ENCODE peak calls at places on chromosome 4, in six cellular contexts. Z is GM12878, F is HepG2, Q is GM12891, T is K562, C is H1. M is an unnamed sample.

GRCh38 chr4:80532674-80533333 is 197.3 kb downstream of the CFAP299 start:
- DNase-seq in Z (no peak), T (no peak), C (no peak), F (no peak), Q (no peak), M (no peak)

GRCh38 chr4:169922632-169923276 is 103.4 kb downstream of the MFAP3L start:
- DNase-seq in Z (no peak), T (no peak), Q (no peak), C (no peak), F (no peak), M (no peak)

GRCh38 chr4:176833416-176833815 is 40.7 kb upstream of the VEGFC start:
- DNase-seq in Z (no peak), Q (no peak), F (no peak), C (no peak), T (no peak), M (no peak)

GRCh38 chr4:114217150-114217817 is 237.8 kb upstream of the ARSJ start:
- DNase-seq in F (no peak), C (no peak), T (no peak), Z (no peak), Q (no peak), M (no peak)

GRCh38 chr4:35559559-35560365 is 684.6 kb downstream of the ARAP2 start:
- DNase-seq in C (no peak), Z (no peak), Q (no peak), T (no peak), F (no peak), M (no peak)

GRCh38 chr4:180827193-180827592 is 1416.0 kb upstream of the TENM3 start:
- DNase-seq in C (no peak), T (no peak), Q (no peak), Z (no peak), F (peak), M (no peak)

GRCh38 chr4:12791536-12791935 is 692.6 kb downstream of the RAB28 start:
- DNase-seq in C (no peak), T (no peak), Z (no peak), F (no peak), Q (no peak), M (no peak)

GRCh38 chr4:124953059-124953850 is 240.7 kb upstream of the ANKRD50 start:
- DNase-seq in F (no peak), Z (no peak), T (no peak), C (no peak), Q (no peak), M (no peak)

GRCh38 chr4:74632634-74633033 is 161.7 kb downstream of the BTC start:
- DNase-seq in Z (no peak), C (no peak), T (peak), F (no peak), Q (no peak), M (no peak)

DNA sequence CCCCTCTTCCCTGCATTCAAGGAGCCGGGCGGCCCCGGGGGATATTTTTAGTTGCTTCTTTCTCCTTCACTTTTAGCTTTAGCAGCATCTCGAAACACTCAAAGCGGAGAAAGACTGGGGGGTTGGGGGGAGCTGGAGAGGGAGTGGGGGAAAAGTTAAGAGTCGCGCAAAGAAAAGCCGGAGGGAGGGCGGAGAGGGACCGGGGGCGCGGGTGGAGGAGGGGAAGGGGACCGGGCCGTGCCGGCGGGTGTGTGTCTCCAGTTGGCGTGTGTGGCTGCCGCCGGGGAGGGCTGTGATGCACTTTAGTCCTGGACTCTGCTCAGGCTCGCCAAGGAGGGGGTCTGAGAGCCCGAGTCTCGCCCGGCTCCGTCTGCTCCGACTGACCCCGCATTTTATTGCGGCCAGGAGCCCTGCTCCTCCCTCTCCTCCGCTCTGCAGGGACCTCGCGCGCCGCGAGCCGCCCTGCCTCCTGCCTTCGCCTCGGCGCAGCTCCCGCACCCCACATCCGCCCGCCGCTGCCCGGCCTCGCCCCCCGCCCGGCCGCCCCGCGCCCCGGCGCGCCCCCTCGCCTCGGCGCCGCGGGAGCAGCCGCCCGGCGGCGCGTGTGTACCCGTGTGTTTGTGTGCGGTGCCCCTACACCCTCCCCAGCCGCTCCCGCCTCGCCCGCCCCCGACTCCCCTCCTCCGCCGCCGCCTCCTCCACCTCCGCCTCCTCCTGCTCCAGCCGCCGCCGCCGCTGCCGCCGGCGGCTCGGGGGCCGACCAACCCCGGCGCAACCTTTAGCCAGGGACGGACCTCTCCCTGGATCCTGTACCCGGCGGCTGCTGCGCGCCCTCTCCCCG is 1.4 kb downstream of the ZNF827 start:
- DNase-seq in Q (peak), Z (no peak), T (peak), F (no peak), C (peak), M (peak)
- TF ChIP-seq POLR2A in Q (peak), Z (peak), T (no peak), F (no peak), C (peak), M (peak)

DNA sequence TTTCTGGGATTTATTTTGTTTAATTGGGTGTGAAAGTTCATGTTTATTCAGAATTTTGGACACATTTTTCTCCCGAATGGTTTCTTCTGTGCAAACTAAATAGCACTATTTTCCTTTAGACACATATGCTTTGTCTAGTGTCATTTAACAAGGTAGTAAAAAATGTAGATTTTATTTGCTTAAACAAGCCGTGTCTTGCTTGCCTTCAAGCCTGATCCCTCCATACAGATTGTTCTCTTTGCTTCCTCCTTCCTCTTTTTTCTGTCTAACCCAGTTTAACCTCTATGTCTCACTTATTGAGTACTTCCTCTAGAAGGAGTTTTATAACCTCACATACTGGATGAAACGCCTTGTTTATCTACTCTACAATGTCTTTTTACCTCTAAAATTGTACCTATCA is 211.8 kb downstream of the NPFFR2 start:
- DNase-seq in Z (no peak), T (no peak), C (no peak), F (no peak), Q (no peak), M (no peak)
- TF ChIP-seq POLR2AphosphoS5 in Z (no peak), T (no peak), C (no peak), F (no peak), Q (no peak), M (no peak)

GRCh38 chr4:3767569-3768288 is 1.5 kb downstream of the ADRA2C start:
- DNase-seq in C (peak), Q (no peak), Z (no peak), F (no peak), T (no peak), M (no peak)
- TF ChIP-seq TAF1 in C (no peak), Q (no peak), Z (no peak), F (no peak), T (no peak), M (no peak)

GRCh38 chr4:156970501-156971167 is 965 bp downstream of the PDGFC start:
- DNase-seq in T (no peak), Q (no peak), C (peak), Z (no peak), F (peak), M (no peak)
- TF ChIP-seq POLR2A in T (no peak), Q (no peak), C (no peak), Z (no peak), F (peak), M (no peak)

GRCh38 chr4:185167205-185167604 is 24.1 kb downstream of the SLC25A4 start:
- DNase-seq in Q (no peak), C (no peak), Z (no peak), T (no peak), F (no peak), M (no peak)

GRCh38 chr4:185171373-185172071 is 28.5 kb downstream of the SLC25A4 start:
- DNase-seq in Z (peak), C (no peak), T (no peak), F (no peak), Q (no peak), M (no peak)

DNA sequence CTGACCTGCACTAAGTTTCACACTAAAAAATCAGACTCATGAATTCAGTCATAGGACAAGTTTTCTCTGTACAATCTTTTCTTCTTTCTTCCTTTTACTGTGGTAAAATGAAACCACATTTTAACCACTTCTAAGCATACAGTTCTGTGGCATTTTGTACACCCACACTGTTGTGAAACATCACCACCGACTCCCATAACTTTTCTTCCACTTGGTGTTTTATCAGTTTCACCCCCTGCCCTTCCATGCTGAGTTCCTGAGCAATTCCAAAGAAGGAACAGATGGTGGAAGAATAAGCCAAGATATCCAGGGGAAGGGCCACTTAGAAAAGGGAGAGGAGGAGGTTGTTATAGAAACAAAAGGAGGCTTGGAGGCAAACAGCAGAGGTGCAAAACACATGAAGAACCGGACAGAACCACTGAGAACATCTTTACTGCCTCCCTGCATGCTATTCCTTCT is 22.6 kb downstream of the SLC25A4 start:
- DNase-seq in Z (peak), T (no peak), F (no peak), Q (no peak), C (no peak), M (no peak)
- TF ChIP-seq POLR2AphosphoS5 in Z (no peak), T (no peak), F (no peak), Q (no peak), C (no peak), M (no peak)

GRCh38 chr4:25321703-25322102 is 9.1 kb downstream of the ZCCHC4 start:
- DNase-seq in T (no peak), Q (no peak), F (no peak), Z (no peak), C (no peak), M (no peak)

GRCh38 chr4:25320374-25321172 is 8.0 kb downstream of the ZCCHC4 start:
- DNase-seq in Q (no peak), C (no peak), F (no peak), Z (no peak), T (no peak), M (no peak)
- TF ChIP-seq TAF1 in Q (no peak), C (no peak), F (no peak), Z (no peak), T (no peak), M (no peak)

GRCh38 chr4:173333658-173334084 is 487 bp downstream of the HMGB2 start:
- DNase-seq in Q (peak), C (no peak), T (peak), F (peak), Z (no peak), M (peak)

GRCh38 chr4:173332963-173333657 is 1.0 kb downstream of the HMGB2 start:
- DNase-seq in F (no peak), Z (no peak), C (no peak), T (no peak), Q (no peak), M (no peak)

GRCh38 chr4:173334891-173335754 is 965 bp upstream of the HMGB2 start:
- DNase-seq in C (peak), Z (peak), T (peak), F (peak), Q (peak), M (peak)

GRCh38 chr4:173332021-173332487 is 2.1 kb downstream of the HMGB2 start:
- DNase-seq in Q (no peak), F (no peak), C (no peak), T (no peak), Z (no peak), M (no peak)

DNA sequence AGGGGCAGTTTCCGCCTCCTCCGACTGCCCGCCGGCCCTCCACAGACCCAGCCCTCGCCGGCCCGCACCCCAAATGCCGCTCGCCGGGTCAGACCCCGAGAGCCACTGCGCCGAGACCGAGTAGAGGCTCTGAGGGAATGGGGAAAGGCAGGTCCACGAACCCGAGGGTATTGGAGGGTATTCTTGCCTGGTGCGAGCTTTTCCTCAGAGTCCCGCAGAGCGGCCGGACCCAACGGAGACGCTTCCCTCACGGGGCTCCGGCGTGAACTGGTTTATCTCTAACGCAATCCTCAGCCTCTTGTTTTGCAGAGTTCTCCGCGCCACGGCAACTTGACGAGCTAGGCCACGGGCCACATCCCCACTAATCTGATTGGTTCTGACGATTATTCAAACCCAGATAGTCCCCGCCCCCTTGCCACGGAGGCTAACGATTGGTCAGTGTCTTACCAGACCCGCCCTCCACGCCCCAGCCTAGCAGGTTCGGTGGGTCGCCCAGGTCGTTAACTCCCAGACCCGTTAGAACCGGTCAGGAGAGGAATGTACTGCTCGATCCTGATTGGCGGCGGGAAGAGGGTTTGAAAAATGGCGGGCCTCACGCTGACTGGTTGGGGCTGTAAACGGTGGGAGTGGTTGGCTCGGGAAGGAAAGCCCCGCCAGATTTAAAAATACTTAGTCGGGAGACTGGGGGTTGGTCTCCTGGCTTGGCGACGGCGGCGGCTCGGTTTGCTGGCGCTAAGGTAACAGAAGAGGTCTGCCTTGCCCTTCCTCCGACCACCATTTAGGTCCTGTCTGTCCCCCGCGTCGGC is at the start of gene HMGB2:
- DNase-seq in T (peak), Z (peak), F (peak), C (peak), Q (peak), M (peak)
- TF ChIP-seq POLR2A in T (peak), Z (peak), F (peak), C (peak), Q (peak), M (peak)

M was measured in GM12892.